ENCODE peak calls at places on chromosomes 12 and 14, in six cellular contexts. F, N, M, X, G and W are unnamed samples.

GRCh38 chr14:88911811-88912210 is 87.4 kb downstream of the TTC8 start:
- DNase-seq in F (no peak), N (no peak), M (no peak), X (no peak), G (no peak), W (no peak)

GRCh38 chr14:80678436-80678835 is 263.1 kb downstream of the CEP128 start:
- DNase-seq in F (no peak), N (peak; percentile 32), M (peak; percentile 57), X (no peak), G (peak; percentile 2), W (peak; percentile 7)

GRCh38 chr12:121132601-121133481 is at the start of gene P2RX7:
- DNase-seq in F (peak; percentile 44), N (peak; percentile 95), M (peak; percentile 52), X (peak; percentile 79), G (peak; percentile 48), W (peak; percentile 53)

GRCh38 chr14:86798330-86798729 is 1194.7 kb downstream of the GALC start:
- DNase-seq in F (no peak), N (no peak), M (peak; percentile 16), X (no peak), G (no peak), W (no peak)

GRCh38 chr12:99444859-99445316 is 202.7 kb upstream of the GARIN6 start:
- DNase-seq in F (no peak), N (peak; percentile 78), M (no peak), X (no peak), G (no peak), W (peak; percentile 53)

GRCh38 chr12:124500232-124501079 is 67.0 kb downstream of the NCOR2 start:
- DNase-seq in F (no peak), N (peak; percentile 23), M (peak; percentile 57), X (peak; percentile 95), G (peak; percentile 76), W (peak; percentile 92)

GRCh38 chr14:90831821-90832220 is 15.6 kb upstream of the TTC7B start:
- DNase-seq in F (no peak), N (no peak), M (no peak), X (no peak), G (no peak), W (no peak)

GRCh38 chr12:93377252-93377542 is 528 bp upstream of the NUDT4 start:
- DNase-seq in F (no peak), N (no peak), M (no peak), X (no peak), G (no peak), W (no peak)

GRCh38 chr14:105047283-105048016 is 17.8 kb downstream of the GPR132 start:
- DNase-seq in F (no peak), N (no peak), M (no peak), X (no peak), G (no peak), W (no peak)

GRCh38 chr12:25694072-25694471 is 141.0 kb upstream of the LMNTD1 start:
- DNase-seq in F (no peak), N (peak; percentile 83), M (peak; percentile 85), X (no peak), G (no peak), W (peak; percentile 44)

GRCh38 chr12:28497889-28498411 is 307.7 kb downstream of the CCDC91 start:
- DNase-seq in F (no peak), N (peak; percentile 93), M (peak; percentile 50), X (no peak), G (no peak), W (peak; percentile 65)

GRCh38 chr14:35201066-35201465 is 78.7 kb downstream of the PRORP start:
- DNase-seq in F (peak; percentile 8), N (no peak), M (no peak), X (no peak), G (no peak), W (no peak)

GRCh38 chr14:65243766-65244442 is 141.6 kb upstream of the MAX start:
- DNase-seq in F (peak; percentile 60), N (peak; percentile 82), M (peak; percentile 36), X (no peak), G (no peak), W (no peak)

GRCh38 chr12:3119745-3120660 is 42.8 kb downstream of the TSPAN9 start:
- DNase-seq in F (no peak), N (no peak), M (peak; percentile 6), X (no peak), G (no peak), W (peak; percentile 42)

GRCh38 chr14:65287264-65288131 is 125.0 kb upstream of the FUT8 start:
- DNase-seq in F (peak; percentile 91), N (no peak), M (no peak), X (peak; percentile 31), G (no peak), W (no peak)

GRCh38 chr12:77521458-77522115 is 309.1 kb upstream of the NAV3 start:
- DNase-seq in F (no peak), N (no peak), M (no peak), X (no peak), G (no peak), W (peak; percentile 70)

GRCh38 chr12:32920506-32921085 is 24.0 kb upstream of the PKP2 start:
- DNase-seq in F (no peak), N (peak; percentile 79), M (no peak), X (peak; percentile 20), G (no peak), W (no peak)

GRCh38 chr12:120252071-120252906 is 13.2 kb downstream of the PXN start:
- DNase-seq in F (no peak), N (no peak), M (no peak), X (no peak), G (no peak), W (no peak)

GRCh38 chr12:46260153-46260912 is 8.5 kb downstream of the SLC38A1 start:
- DNase-seq in F (no peak), N (peak; percentile 25), M (peak; percentile 70), X (peak; percentile 88), G (peak; percentile 25), W (peak; percentile 54)

GRCh38 chr14:55062517-55063351 is 11.3 kb downstream of the MAPK1IP1L start:
- DNase-seq in F (no peak), N (no peak), M (no peak), X (no peak), G (no peak), W (peak; percentile 18)

GRCh38 chr12:119208626-119209061 is 29.9 kb downstream of the HSPB8 start:
- DNase-seq in F (no peak), N (peak; percentile 4), M (peak; percentile 38), X (peak; percentile 47), G (peak; percentile 57), W (peak; percentile 58)

GRCh38 chr12:106893451-106893850 is 62.3 kb upstream of the TMEM263 start:
- DNase-seq in F (no peak), N (peak; percentile 39), M (peak; percentile 46), X (no peak), G (no peak), W (peak; percentile 30)

GRCh38 chr12:96850676-96851075 is 56.4 kb upstream of the NEDD1 start:
- DNase-seq in F (no peak), N (no peak), M (no peak), X (no peak), G (no peak), W (no peak)

GRCh38 chr12:29024117-29024516 is 125.0 kb upstream of the FAR2 start:
- DNase-seq in F (no peak), N (peak; percentile 61), M (no peak), X (peak; percentile 15), G (no peak), W (no peak)

GRCh38 chr12:11731455-11731854 is 82.0 kb downstream of the ETV6 start:
- DNase-seq in F (no peak), N (peak; percentile 54), M (peak; percentile 73), X (no peak), G (no peak), W (no peak)

GRCh38 chr14:68506021-68506644 is 286.7 kb downstream of the ZFP36L1 start:
- DNase-seq in F (peak; percentile 32), N (peak; percentile 71), M (peak; percentile 73), X (peak; percentile 34), G (peak; percentile 26), W (peak; percentile 36)

DNA sequence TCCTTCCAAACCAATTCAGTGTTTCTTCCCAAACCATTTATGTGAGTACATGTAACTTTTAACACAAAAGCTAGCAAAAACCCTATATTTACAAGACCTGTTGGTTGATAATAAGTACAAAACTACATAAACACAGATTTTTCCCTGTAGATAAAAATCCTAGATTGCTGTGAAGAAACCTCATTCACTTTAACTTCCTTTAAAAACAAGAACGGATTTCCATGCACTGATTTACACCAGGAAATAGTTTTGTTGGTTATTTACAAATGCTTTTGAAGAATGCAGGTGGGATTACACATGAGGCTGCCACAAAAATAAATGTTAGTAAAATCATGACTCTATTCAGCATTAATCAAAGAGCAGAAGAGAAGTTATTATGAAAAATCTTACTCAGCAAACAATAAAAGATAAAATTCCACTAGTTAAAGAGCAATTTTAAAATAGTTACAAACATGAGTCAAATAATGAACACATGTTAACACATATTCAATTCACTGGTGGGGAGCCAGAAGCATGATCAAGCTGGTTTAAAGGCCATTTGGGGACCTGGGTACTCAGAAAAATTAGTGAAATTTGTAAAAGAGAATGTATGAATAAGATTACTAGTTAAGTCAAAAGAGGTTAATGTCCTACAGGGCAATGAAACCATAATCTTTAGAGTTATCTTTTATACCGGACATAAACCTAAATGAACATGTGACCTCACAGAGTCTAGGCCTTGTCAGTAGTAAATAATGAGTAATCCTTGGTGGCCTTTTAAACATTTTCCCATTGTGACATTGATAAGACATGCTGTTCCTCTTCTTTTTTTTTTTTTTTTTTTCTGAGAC is 80.0 kb downstream of the PHLDA1 start:
- DNase-seq in F (no peak), N (peak; percentile 78), M (no peak), X (no peak), G (no peak), W (peak; percentile 17)
- H3K27ac ChIP-seq in F (no peak overlapping the region), N (peak overlapping the region; percentile 89), M (peak overlapping the region; percentile 91), X (no peak overlapping the region), G (no peak overlapping the region), W (peak overlapping the region; percentile 83)

DNA sequence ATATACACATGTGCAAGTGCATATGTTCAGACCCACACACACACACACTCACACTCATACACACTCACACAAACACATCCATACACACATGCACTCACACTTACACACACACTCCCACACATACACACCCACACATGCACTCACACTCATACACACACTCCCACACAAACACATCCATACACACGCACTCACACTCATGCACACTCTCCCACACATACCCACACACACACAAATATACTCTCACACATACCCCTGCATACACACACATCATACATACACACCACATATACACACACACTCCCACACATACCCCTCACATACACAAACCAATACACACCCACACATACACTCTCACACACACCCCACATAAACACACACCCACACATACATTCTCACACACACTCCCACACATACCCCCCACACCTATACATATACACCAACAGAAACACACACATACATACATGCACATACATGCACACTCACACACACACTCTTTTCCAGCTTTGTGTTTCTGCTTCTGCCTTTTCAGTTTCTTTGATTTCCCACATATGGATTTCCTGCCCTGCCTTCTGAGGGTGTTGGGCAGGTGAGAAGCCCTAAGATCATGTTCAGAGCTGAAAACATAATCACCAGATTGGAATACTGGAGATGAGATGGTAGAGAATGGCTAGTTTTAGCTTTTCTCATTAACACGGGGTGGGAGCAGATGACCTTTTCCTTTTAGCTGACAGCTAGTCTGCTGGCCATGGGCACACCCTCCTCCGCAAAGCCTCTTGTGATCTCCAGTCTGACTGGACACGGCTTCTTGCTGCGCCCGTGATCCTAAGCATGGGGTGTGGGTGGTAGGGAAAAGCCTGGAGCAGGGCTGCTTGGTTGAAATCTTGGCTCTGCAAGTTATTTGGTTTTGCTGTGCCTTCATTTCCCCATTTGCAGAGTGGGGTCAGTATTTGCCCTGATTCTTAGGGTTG is 214.0 kb downstream of the CHST11 start:
- DNase-seq in F (no peak), N (no peak), M (no peak), X (no peak), G (no peak), W (no peak)
- H4K20me1 ChIP-seq in F (no peaks in the 10 kb centered on the region), N (no peaks in the 10 kb centered on the region), M (no peaks in the 10 kb centered on the region), X (peaks cover 4% of the 10 kb centered on the region), G (peaks cover 11% of the 10 kb centered on the region), W (no peaks in the 10 kb centered on the region)

GRCh38 chr12:42546709-42547108 is 42.8 kb downstream of the PRICKLE1 start:
- DNase-seq in F (no peak), N (no peak), M (no peak), X (no peak), G (no peak), W (no peak)
- TF ChIP-seq CTCF in F (no peak), N (no peak), M (no peak), X (no peak), G (no peak), W (no peak)

GRCh38 chr14:94753067-94753466 is 16.8 kb downstream of the GSC start:
- DNase-seq in F (no peak), N (no peak), M (no peak), X (no peak), G (no peak), W (no peak)
- H3K27ac ChIP-seq in F (no peak overlapping the region), N (no peak overlapping the region), M (no peak overlapping the region), X (no peak overlapping the region), G (no peak overlapping the region), W (no peak overlapping the region)